ENCODE peak calls at places on chromosomes 6 and 20, in nine cellular contexts. Q is NCI-H2029; Z is activated gamma-delta T cell treated with Interleukin-2 at 50 U/mL for 16 hours; N is NCI-H460; A is GM20000; X is thyroid gland; S is stimulated activated CD8-positive, alpha-beta memory T cell treated with anti-CD3 and anti-CD28 coated beads, Interleukin-7, amount 100 ng/mL, for 24 hours; Y is CD4-positive, alpha-beta T cell; H is HTR-8/SVneo. I is an unnamed sample.

GRCh38 chr20:41249781-41250281 is 67.7 kb downstream of the ZHX3 start:
- DNase-seq in Q (no peak), Z (no peak), N (peak), A (peak), X (no peak), S (no peak), Y (no peak), H (peak), I (peak)

GRCh38 chr20:63090682-63091571 is 84.2 kb upstream of the BHLHE23 start:
- DNase-seq in Q (no peak), Z (peak), N (no peak), A (no peak), X (no peak), S (no peak), Y (no peak), H (no peak), I (peak)

GRCh38 chr6:21804941-21805610 is 211.5 kb downstream of the SOX4 start:
- DNase-seq in Q (no peak), Z (no peak), N (no peak), A (no peak), X (no peak), S (no peak), Y (no peak), H (no peak), I (no peak)

GRCh38 chr20:63821824-63822223 is 9.2 kb downstream of the ZBTB46 start:
- DNase-seq in Q (no peak), Z (no peak), N (no peak), A (no peak), X (no peak), S (no peak), Y (no peak), H (no peak), I (no peak)

GRCh38 chr6:21102201-21102600 is 491.4 kb upstream of the SOX4 start:
- DNase-seq in Q (no peak), Z (no peak), N (no peak), A (no peak), X (no peak), S (no peak), Y (no peak), H (no peak), I (no peak)

GRCh38 chr20:51573576-51574243 is 31.2 kb upstream of the NFATC2 start:
- DNase-seq in Q (no peak), Z (no peak), N (no peak), A (no peak), X (no peak), S (no peak), Y (no peak), H (no peak), I (no peak)

GRCh38 chr6:116060572-116061283 is at the start of gene FRK:
- DNase-seq in Q (no peak), Z (no peak), N (no peak), A (no peak), X (no peak), S (no peak), Y (no peak), H (no peak), I (peak)

GRCh38 chr6:163263196-163263595 is 151.3 kb upstream of the QKI start:
- DNase-seq in Q (no peak), Z (no peak), N (no peak), A (no peak), X (no peak), S (no peak), Y (no peak), H (no peak), I (no peak)

GRCh38 chr20:62308102-62308822 is 5.5 kb downstream of the ADRM1 start:
- DNase-seq in Q (no peak), Z (no peak), N (no peak), A (no peak), X (no peak), S (no peak), Y (no peak), H (no peak), I (no peak)

GRCh38 chr20:32847964-32848363 is 10.8 kb upstream of the EFCAB8 start:
- DNase-seq in Q (no peak), Z (no peak), N (no peak), A (no peak), X (no peak), S (no peak), Y (no peak), H (no peak), I (no peak)

GRCh38 chr6:43263314-43264178 is 20.3 kb downstream of the TTBK1 start:
- DNase-seq in Q (peak), Z (peak), N (peak), A (peak), X (peak), S (peak), Y (peak), H (peak), I (peak)

GRCh38 chr6:665403-666267 is 8.7 kb upstream of the HUS1B start:
- DNase-seq in Q (no peak), Z (no peak), N (no peak), A (no peak), X (no peak), S (no peak), Y (no peak), H (no peak), I (no peak)

GRCh38 chr6:36505744-36506534 is 41.3 kb downstream of the STK38 start:
- DNase-seq in Q (no peak), Z (no peak), N (no peak), A (no peak), X (no peak), S (no peak), Y (no peak), H (no peak), I (no peak)

GRCh38 chr6:94300424-94301144 is 881.2 kb upstream of the EPHA7 start:
- DNase-seq in Q (peak), Z (no peak), N (no peak), A (no peak), X (peak), S (no peak), Y (no peak), H (no peak), I (no peak)

GRCh38 chr6:47529734-47530133 is 52.1 kb downstream of the CD2AP start:
- DNase-seq in Q (no peak), Z (no peak), N (no peak), A (no peak), X (no peak), S (no peak), Y (no peak), H (no peak), I (no peak)

GRCh38 chr6:149450679-149451360 is 34.0 kb downstream of the ZC3H12D start:
- DNase-seq in Q (no peak), Z (no peak), N (no peak), A (no peak), X (peak), S (no peak), Y (no peak), H (no peak), I (peak)

GRCh38 chr20:17228624-17229061 is 1.8 kb downstream of the PCSK2 start:
- DNase-seq in Q (no peak), Z (no peak), N (no peak), A (no peak), X (peak), S (no peak), Y (no peak), H (no peak), I (no peak)

GRCh38 chr6:158703840-158704822 is 54.3 kb downstream of the SYTL3 start:
- DNase-seq in Q (peak), Z (peak), N (peak), A (peak), X (peak), S (peak), Y (peak), H (peak), I (peak)

GRCh38 chr20:12153616-12154015 is 235.9 kb downstream of the BTBD3 start:
- DNase-seq in Q (no peak), Z (no peak), N (no peak), A (no peak), X (no peak), S (no peak), Y (no peak), H (no peak), I (no peak)

GRCh38 chr20:6588296-6588695 is 179.2 kb upstream of the BMP2 start:
- DNase-seq in Q (peak), Z (no peak), N (no peak), A (no peak), X (peak), S (no peak), Y (no peak), H (no peak), I (no peak)

I was measured in Caco-2.